ENCODE peak calls at places on chromosomes 2 and 18, in eight cellular contexts. R is mucosa of descending colon, Q is bronchial epithelial cell, P is B cell, L is AG09319, B is IMR-90, A is choroid plexus epithelial cell, X is psoas muscle. D is an unnamed sample.

GRCh38 chr2:119735565-119735964 is 24.2 kb upstream of the PTPN4 start:
- DNase-seq in Q (no peak), P (no peak), B (no peak), A (no peak), X (no peak), L (no peak), R (no peak), D (no peak)

GRCh38 chr2:62147610-62148301 is 48.2 kb upstream of the B3GNT2 start:
- DNase-seq in X (no peak), B (peak), P (no peak), Q (peak), R (no peak), L (peak), A (peak), D (no peak)

GRCh38 chr2:118677546-118677945 is 169.9 kb downstream of the EN1 start:
- DNase-seq in Q (no peak), R (no peak), X (no peak), P (no peak), A (no peak), B (no peak), L (no peak), D (no peak)

GRCh38 chr2:229784791-229785190 is 70.4 kb upstream of the DNER start:
- DNase-seq in P (no peak), L (no peak), Q (no peak), B (peak), A (peak), R (no peak), X (no peak), D (no peak)

GRCh38 chr2:135743860-135744259 is 2.2 kb downstream of the UBXN4 start:
- DNase-seq in R (no peak), X (no peak), A (no peak), L (no peak), B (peak), P (no peak), Q (no peak), D (no peak)

GRCh38 chr2:190979906-190980629 is 33.9 kb downstream of the STAT1 start:
- DNase-seq in L (no peak), X (peak), Q (peak), B (peak), P (no peak), R (peak), A (peak), D (peak)

GRCh38 chr2:10007921-10008808 is 35.2 kb upstream of the KLF11 start:
- DNase-seq in Q (no peak), A (no peak), R (no peak), B (no peak), X (peak), P (no peak), L (no peak), D (no peak)

GRCh38 chr2:238965371-238966273 is 117.7 kb downstream of the TWIST2 start:
- DNase-seq in A (no peak), R (no peak), L (no peak), P (no peak), X (no peak), B (no peak), Q (no peak), D (no peak)

GRCh38 chr2:85133751-85134254 is 611 bp downstream of the TCF7L1 start:
- DNase-seq in R (peak), Q (no peak), B (peak), L (no peak), P (no peak), X (peak), A (peak), D (no peak)

GRCh38 chr2:149141046-149141445 is 102.5 kb downstream of the LYPD6B start:
- DNase-seq in X (no peak), Q (no peak), B (no peak), P (no peak), A (no peak), L (no peak), R (no peak), D (no peak)

GRCh38 chr18:55275042-55275897 is 312.7 kb downstream of the TCF4 start:
- DNase-seq in X (peak), R (no peak), Q (peak), P (no peak), L (no peak), A (peak), B (peak), D (no peak)

GRCh38 chr2:22970284-22970975 is 414.5 kb upstream of the KLHL29 start:
- DNase-seq in X (no peak), Q (no peak), R (no peak), B (no peak), L (no peak), A (no peak), P (no peak), D (no peak)

GRCh38 chr2:35428548-35428947 is 927.0 kb upstream of the CRIM1 start:
- DNase-seq in R (peak), P (no peak), B (no peak), Q (peak), X (no peak), L (no peak), A (peak), D (no peak)

GRCh38 chr18:48493856-48494255 is 45.0 kb upstream of the CTIF start:
- DNase-seq in B (peak), X (no peak), L (no peak), A (no peak), R (no peak), Q (no peak), P (no peak), D (no peak)

GRCh38 chr2:172430671-172431070 is 3.3 kb downstream of the ITGA6 start:
- DNase-seq in R (no peak), X (no peak), P (no peak), L (no peak), A (no peak), Q (peak), B (peak), D (no peak)

GRCh38 chr2:118061135-118061955 is 26.9 kb upstream of the INSIG2 start:
- DNase-seq in B (peak), P (no peak), X (peak), Q (peak), L (peak), A (peak), R (no peak), D (no peak)

GRCh38 chr18:22930089-22930713 is 2.9 kb upstream of the RBBP8 start:
- DNase-seq in P (peak), A (peak), X (peak), L (no peak), Q (peak), R (peak), B (peak), D (peak)

GRCh38 chr2:27720004-27720551 is 51.4 kb upstream of the MRPL33 start:
- DNase-seq in Q (peak), L (peak), X (no peak), A (peak), P (no peak), R (no peak), B (peak), D (no peak)

GRCh38 chr18:44229693-44230108 is 451.0 kb upstream of the SETBP1 start:
- DNase-seq in R (peak), Q (peak), B (peak), P (no peak), L (peak), X (peak), A (peak), D (no peak)

GRCh38 chr18:76476665-76477561 is 18.1 kb downstream of the ZNF516 start:
- DNase-seq in R (no peak), P (no peak), A (peak), B (peak), L (peak), Q (peak), X (no peak), D (no peak)

GRCh38 chr2:176561706-176562105 is 292.5 kb downstream of the MTX2 start:
- DNase-seq in A (peak), R (no peak), X (no peak), L (no peak), B (peak), P (no peak), Q (no peak), D (no peak)

GRCh38 chr2:238727585-238728321 is 120.1 kb upstream of the TWIST2 start:
- DNase-seq in R (no peak), B (peak), A (no peak), P (no peak), X (peak), L (peak), Q (no peak), D (no peak)

GRCh38 chr2:219297766-219298456 is 11.3 kb downstream of the PTPRN start:
- DNase-seq in A (peak), X (no peak), L (no peak), B (no peak), R (no peak), Q (no peak), P (peak), D (no peak)

GRCh38 chr2:177399376-177399775 is 6.8 kb downstream of the AGPS start:
- DNase-seq in B (no peak), X (no peak), Q (no peak), L (no peak), R (no peak), A (no peak), P (no peak), D (no peak)

GRCh38 chr2:49241506-49241905 is 87.2 kb upstream of the FSHR start:
- DNase-seq in L (no peak), B (peak), X (no peak), Q (no peak), R (no peak), P (no peak), A (peak), D (no peak)
- TF ChIP-seq CTCF in L (no peak), B (no peak), X (no peak), Q (no peak), R (no peak), P (no peak), A (no peak), D (no peak)

DNA sequence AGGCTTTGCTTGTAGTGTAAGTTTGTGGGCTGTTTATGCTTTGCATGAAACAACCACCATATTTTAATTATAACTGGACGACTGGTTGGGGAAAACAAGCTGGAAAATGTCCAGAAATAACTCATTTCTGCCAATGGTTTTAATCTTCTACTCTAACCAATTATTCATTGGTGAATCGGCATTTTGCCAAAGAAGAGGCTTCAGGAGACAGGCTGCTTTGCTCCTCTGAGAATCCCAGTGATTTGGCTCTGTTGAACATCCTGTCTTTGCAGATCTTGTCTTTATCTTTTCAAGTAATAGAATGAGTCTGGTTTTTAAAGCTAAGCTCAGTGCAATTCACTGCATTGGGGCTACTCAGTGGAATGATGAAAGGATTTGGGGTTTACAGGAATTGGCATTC is 109.6 kb downstream of the APOB start:
- DNase-seq in R (no peak), X (no peak), L (no peak), B (no peak), P (no peak), A (no peak), Q (no peak), D (no peak)
- TF ChIP-seq CTCF in R (no peak), X (no peak), L (no peak), B (no peak), P (no peak), A (no peak), Q (no peak), D (no peak)

GRCh38 chr2:226798422-226799210 is 1.0 kb downstream of the IRS1 start:
- DNase-seq in P (peak), A (peak), X (peak), B (peak), Q (no peak), L (no peak), R (peak), D (no peak)
- TF ChIP-seq CTCF in P (no peak), A (peak), X (no peak), B (peak), Q (peak), L (peak), R (no peak), D (no peak)

GRCh38 chr2:192940767-192941166 is 746.0 kb upstream of the TMEFF2 start:
- DNase-seq in A (no peak), L (no peak), X (no peak), B (no peak), Q (no peak), P (no peak), R (no peak), D (no peak)
- TF ChIP-seq CTCF in A (no peak), L (no peak), X (no peak), B (no peak), Q (peak), P (no peak), R (no peak), D (no peak)

D was measured in esophagus squamous epithelium.